ENCODE peak calls at places on chromosome 15, in five cellular contexts. V is GM19239; T is germinal center; P is NCI-H2107; Q is activated CD4-positive, alpha-beta T cell treated with anti-CD3 and anti-CD28 coated beads for 48 hours. G is an unnamed sample.
A peak's percentile ranks its signal among the peaks of the same experiment; 100 is the strongest.

GRCh38 chr15:76577879-76578512 is 241.4 kb downstream of the ISL2 start:
- DNase-seq in V (no peak), T (no peak), P (no peak), Q (no peak), G (no peak)

GRCh38 chr15:41337631-41338522 is 5.2 kb downstream of the NUSAP1 start:
- DNase-seq in V (no peak), T (no peak), P (no peak), Q (no peak), G (no peak)

GRCh38 chr15:98712845-98713584 is 64.7 kb downstream of the IGF1R start:
- DNase-seq in V (no peak), T (no peak), P (no peak), Q (no peak), G (no peak)

GRCh38 chr15:38072507-38073277 is 138.3 kb downstream of the TMCO5A start:
- DNase-seq in V (no peak), T (peak; percentile 50), P (no peak), Q (peak; percentile 36), G (peak; percentile 84)

GRCh38 chr15:39110336-39110735 is 470.5 kb upstream of the THBS1 start:
- DNase-seq in V (no peak), T (no peak), P (no peak), Q (no peak), G (no peak)

GRCh38 chr15:36753173-36753572 is 173.7 kb downstream of the CDIN1 start:
- DNase-seq in V (no peak), T (no peak), P (no peak), Q (no peak), G (no peak)

GRCh38 chr15:31975446-31976229 is 54.7 kb upstream of the CHRNA7 start:
- DNase-seq in V (no peak), T (no peak), P (no peak), Q (peak; percentile 40), G (no peak)

GRCh38 chr15:56988219-56988618 is 69.8 kb downstream of the TCF12 start:
- DNase-seq in V (no peak), T (no peak), P (no peak), Q (no peak), G (no peak)

GRCh38 chr15:66016199-66016598 is 146.9 kb downstream of the RAB11A start:
- DNase-seq in V (no peak), T (no peak), P (no peak), Q (no peak), G (no peak)

G was measured in chondrocyte.